ENCODE peak calls at places on chromosomes 16 and 17, in nine cellular contexts. X, D, O, K, P, W, F, E and S are unnamed samples.

GRCh38 chr17:17064322-17064721 is 22.1 kb downstream of the MPRIP start:
- DNase-seq in W (no peak), K (no peak), X (no peak), F (no peak), O (no peak), D (no peak), E (no peak), P (no peak), S (no peak)

GRCh38 chr17:9204623-9205329 is 183.5 kb downstream of the NTN1 start:
- DNase-seq in E (no peak), W (no peak), O (no peak), D (peak), P (no peak), K (no peak), F (no peak), X (no peak), S (no peak)

GRCh38 chr17:45040459-45040858 is 11.0 kb downstream of the DCAKD start:
- DNase-seq in E (no peak), X (no peak), W (no peak), P (no peak), D (no peak), F (no peak), K (no peak), O (no peak), S (no peak)

GRCh38 chr17:82976982-82977488 is 102.4 kb upstream of the METRNL start:
- DNase-seq in O (no peak), P (no peak), W (no peak), D (no peak), E (no peak), F (no peak), X (no peak), K (no peak), S (no peak)

GRCh38 chr16:56190903-56191806 is at the start of gene GNAO1:
- DNase-seq in X (peak), E (no peak), P (peak), D (peak), F (peak), W (peak), O (no peak), K (peak), S (peak)

GRCh38 chr16:85210423-85211169 is 98.3 kb upstream of the CIBAR2 start:
- DNase-seq in E (no peak), O (peak), W (no peak), F (no peak), X (no peak), D (no peak), K (no peak), P (no peak), S (no peak)

GRCh38 chr16:73735018-73735417 is 561.6 kb upstream of the PSMD7 start:
- DNase-seq in X (no peak), K (no peak), P (no peak), E (no peak), O (peak), D (no peak), F (no peak), W (no peak), S (no peak)

GRCh38 chr16:84925773-84926372 is 85.5 kb downstream of the ZDHHC7 start:
- DNase-seq in K (no peak), F (no peak), P (no peak), X (no peak), E (no peak), O (no peak), W (no peak), D (no peak), S (no peak)

GRCh38 chr17:59296190-59296589 is 35.3 kb upstream of the YPEL2 start:
- DNase-seq in W (no peak), O (no peak), X (no peak), K (no peak), D (no peak), F (no peak), P (no peak), E (no peak), S (no peak)

GRCh38 chr17:63772801-63773271 is 561 bp downstream of the CCDC47 start:
- DNase-seq in O (peak), D (peak), X (no peak), F (peak), E (no peak), W (no peak), K (no peak), P (no peak), S (no peak)

GRCh38 chr17:38885044-38885727 is 15.3 kb downstream of the LASP1 start:
- DNase-seq in X (no peak), K (no peak), D (no peak), P (no peak), F (no peak), E (no peak), O (no peak), W (no peak), S (no peak)

GRCh38 chr16:53991181-53992056 is 287.5 kb downstream of the FTO start:
- DNase-seq in F (no peak), E (no peak), K (no peak), D (peak), O (no peak), W (no peak), P (peak), X (no peak), S (peak)

GRCh38 chr16:1181715-1182671 is 29.1 kb downstream of the CACNA1H start:
- DNase-seq in D (no peak), W (no peak), X (no peak), P (no peak), E (no peak), F (no peak), K (no peak), O (no peak), S (no peak)

GRCh38 chr17:12320286-12320685 is 299.6 kb downstream of the MAP2K4 start:
- DNase-seq in F (peak), O (peak), D (peak), K (no peak), P (no peak), E (no peak), W (no peak), X (no peak), S (no peak)

GRCh38 chr17:8563981-8564602 is 66.4 kb downstream of the MYH10 start:
- DNase-seq in O (no peak), E (no peak), W (no peak), K (no peak), F (peak), D (no peak), X (no peak), P (no peak), S (no peak)

GRCh38 chr17:65552214-65552613 is 9.2 kb downstream of the AXIN2 start:
- DNase-seq in P (no peak), K (no peak), O (no peak), D (no peak), E (no peak), F (no peak), X (no peak), W (no peak), S (no peak)

GRCh38 chr17:11582217-11582616 is 16.1 kb upstream of the DNAH9 start:
- DNase-seq in K (no peak), O (no peak), D (no peak), F (no peak), W (no peak), E (no peak), X (no peak), P (no peak), S (no peak)

GRCh38 chr17:57016764-57017116 is 38.8 kb downstream of the SCPEP1 start:
- DNase-seq in X (no peak), P (no peak), F (no peak), E (no peak), K (no peak), O (no peak), D (no peak), W (no peak), S (no peak)

GRCh38 chr17:27492470-27492869 is 36.2 kb downstream of the KSR1 start:
- DNase-seq in F (no peak), X (no peak), P (no peak), D (no peak), W (no peak), E (no peak), K (no peak), O (no peak), S (no peak)

GRCh38 chr17:40558651-40559015 is 6.6 kb downstream of the CCR7 start:
- DNase-seq in X (no peak), E (no peak), O (no peak), P (no peak), F (no peak), D (no peak), W (no peak), K (no peak), S (no peak)

GRCh38 chr17:56074366-56074765 is 78.9 kb upstream of the ANKFN1 start:
- DNase-seq in F (no peak), P (no peak), W (no peak), O (no peak), K (no peak), D (no peak), E (no peak), X (no peak), S (no peak)

GRCh38 chr16:57472665-57473060 is 10.2 kb downstream of the POLR2C start:
- DNase-seq in F (peak), P (no peak), O (no peak), X (no peak), W (no peak), E (no peak), K (no peak), D (no peak), S (no peak)

GRCh38 chr17:55674107-55674506 is 48.6 kb downstream of the TMEM100 start:
- DNase-seq in E (no peak), P (no peak), K (no peak), D (no peak), F (no peak), O (peak), W (no peak), X (no peak), S (no peak)

GRCh38 chr16:79325211-79325610 is 275.3 kb downstream of the MAF start:
- DNase-seq in P (no peak), W (no peak), F (no peak), X (no peak), O (no peak), K (no peak), D (no peak), E (no peak), S (no peak)

GRCh38 chr16:67277999-67278772 is 1.1 kb upstream of the PLEKHG4 start:
- DNase-seq in X (no peak), K (no peak), D (no peak), O (peak), W (no peak), F (no peak), E (no peak), P (no peak), S (no peak)

GRCh38 chr17:28390984-28391383 is 15.0 kb downstream of the SLC46A1 start:
- DNase-seq in D (no peak), W (no peak), P (no peak), F (no peak), X (no peak), O (no peak), E (no peak), K (no peak), S (no peak)

GRCh38 chr16:19380316-19380715 is 37.4 kb upstream of the TMC5 start:
- DNase-seq in D (no peak), X (no peak), K (no peak), P (no peak), F (no peak), O (no peak), W (no peak), E (no peak), S (no peak)

GRCh38 chr17:40612510-40613244 is 34.9 kb downstream of the SMARCE1 start:
- DNase-seq in X (peak), E (no peak), W (peak), F (no peak), P (no peak), O (no peak), K (no peak), D (no peak), S (no peak)

GRCh38 chr16:70747703-70748631 is 53.0 kb downstream of the VAC14 start:
- DNase-seq in O (no peak), K (no peak), F (no peak), D (no peak), E (no peak), P (no peak), X (no peak), W (no peak), S (no peak)

GRCh38 chr16:32116080-32116479 is 137.0 kb upstream of the TP53TG3D start:
- DNase-seq in W (no peak), K (no peak), O (no peak), F (no peak), X (no peak), D (no peak), P (no peak), E (no peak), S (no peak)

GRCh38 chr16:75228143-75228976 is 9.6 kb downstream of the CTRB1 start:
- DNase-seq in F (no peak), X (no peak), E (no peak), K (no peak), W (no peak), D (no peak), O (no peak), P (no peak), S (no peak)